ENCODE peak calls at places on chromosomes 12 and 14, in six cellular contexts. One of them, this sample, is unnamed.

GRCh38 chr14:55124774-55125372 is 4.2 kb upstream of the LGALS3 start:
- DNase-seq in HCT116: no peak
- DNase-seq in AG04450: no peak
- DNase-seq in cardiac fibroblast: no peak
- DNase-seq in LNCaP clone FGC: no peak
- DNase-seq in endodermal cell: no peak
- DNase-seq in this sample: no peak

GRCh38 chr12:50220357-50221061 is 53.3 kb upstream of the CERS5 start:
- DNase-seq in AG04450: no peak
- DNase-seq in LNCaP clone FGC: no peak
- DNase-seq in endodermal cell: no peak
- DNase-seq in HCT116: no peak
- DNase-seq in cardiac fibroblast: peak
- DNase-seq in this sample: peak

GRCh38 chr14:79136437-79137430 is 966.6 kb downstream of the NRXN3 start:
- DNase-seq in endodermal cell: no peak
- DNase-seq in AG04450: no peak
- DNase-seq in LNCaP clone FGC: no peak
- DNase-seq in HCT116: no peak
- DNase-seq in cardiac fibroblast: no peak
- DNase-seq in this sample: no peak

GRCh38 chr12:89494411-89495231 is 30.0 kb downstream of the GALNT4 start:
- DNase-seq in HCT116: no peak
- DNase-seq in cardiac fibroblast: no peak
- DNase-seq in AG04450: no peak
- DNase-seq in endodermal cell: no peak
- DNase-seq in LNCaP clone FGC: no peak
- DNase-seq in this sample: peak

GRCh38 chr14:89673499-89674225 is 256.6 kb upstream of the FOXN3 start:
- DNase-seq in cardiac fibroblast: peak
- DNase-seq in AG04450: no peak
- DNase-seq in LNCaP clone FGC: no peak
- DNase-seq in HCT116: no peak
- DNase-seq in endodermal cell: no peak
- DNase-seq in this sample: peak

GRCh38 chr12:122849352-122850047 is 14.2 kb downstream of the HIP1R start:
- DNase-seq in endodermal cell: no peak
- DNase-seq in cardiac fibroblast: no peak
- DNase-seq in HCT116: no peak
- DNase-seq in AG04450: no peak
- DNase-seq in LNCaP clone FGC: no peak
- DNase-seq in this sample: no peak

GRCh38 chr14:96108911-96109310 is 69.7 kb downstream of the C14orf132 start:
- DNase-seq in cardiac fibroblast: no peak
- DNase-seq in AG04450: no peak
- DNase-seq in endodermal cell: no peak
- DNase-seq in LNCaP clone FGC: no peak
- DNase-seq in HCT116: no peak
- DNase-seq in this sample: no peak

GRCh38 chr12:28770329-28770728 is 378.7 kb upstream of the FAR2 start:
- DNase-seq in LNCaP clone FGC: no peak
- DNase-seq in cardiac fibroblast: peak
- DNase-seq in endodermal cell: no peak
- DNase-seq in HCT116: no peak
- DNase-seq in AG04450: no peak
- DNase-seq in this sample: no peak

GRCh38 chr12:57046947-57047890 is 2.7 kb downstream of the MYO1A start:
- DNase-seq in LNCaP clone FGC: no peak
- DNase-seq in cardiac fibroblast: no peak
- DNase-seq in AG04450: no peak
- DNase-seq in HCT116: no peak
- DNase-seq in endodermal cell: peak
- DNase-seq in this sample: no peak

GRCh38 chr12:100554608-100555077 is 18.8 kb upstream of the GAS2L3 start:
- DNase-seq in endodermal cell: peak
- DNase-seq in HCT116: peak
- DNase-seq in LNCaP clone FGC: peak
- DNase-seq in cardiac fibroblast: peak
- DNase-seq in AG04450: peak
- DNase-seq in this sample: peak

GRCh38 chr14:73227812-73228781 is 9.2 kb upstream of the PAPLN start:
- DNase-seq in LNCaP clone FGC: no peak
- DNase-seq in cardiac fibroblast: peak
- DNase-seq in HCT116: no peak
- DNase-seq in AG04450: peak
- DNase-seq in endodermal cell: no peak
- DNase-seq in this sample: peak

GRCh38 chr14:60561845-60562746 is 53.1 kb downstream of the SIX6 start:
- DNase-seq in AG04450: peak
- DNase-seq in HCT116: peak
- DNase-seq in LNCaP clone FGC: peak
- DNase-seq in cardiac fibroblast: peak
- DNase-seq in endodermal cell: peak
- DNase-seq in this sample: peak

GRCh38 chr12:71787574-71787973 is 32.9 kb downstream of the RAB21 start:
- DNase-seq in HCT116: no peak
- DNase-seq in endodermal cell: no peak
- DNase-seq in AG04450: no peak
- DNase-seq in LNCaP clone FGC: no peak
- DNase-seq in cardiac fibroblast: no peak
- DNase-seq in this sample: no peak

GRCh38 chr14:34014936-34015335 is 64.1 kb upstream of the EGLN3 start:
- DNase-seq in AG04450: no peak
- DNase-seq in cardiac fibroblast: no peak
- DNase-seq in LNCaP clone FGC: no peak
- DNase-seq in HCT116: no peak
- DNase-seq in endodermal cell: no peak
- DNase-seq in this sample: no peak

GRCh38 chr12:111759276-111759675 is 7.5 kb upstream of the ALDH2 start:
- DNase-seq in endodermal cell: no peak
- DNase-seq in cardiac fibroblast: no peak
- DNase-seq in LNCaP clone FGC: no peak
- DNase-seq in HCT116: no peak
- DNase-seq in AG04450: no peak
- DNase-seq in this sample: no peak

GRCh38 chr12:109346920-109347319 is 780 bp upstream of the MYO1H start:
- DNase-seq in AG04450: no peak
- DNase-seq in cardiac fibroblast: no peak
- DNase-seq in HCT116: no peak
- DNase-seq in LNCaP clone FGC: no peak
- DNase-seq in endodermal cell: peak
- DNase-seq in this sample: no peak

GRCh38 chr12:124762791-124763593 is 100.7 kb downstream of the SCARB1 start:
- DNase-seq in LNCaP clone FGC: no peak
- DNase-seq in endodermal cell: no peak
- DNase-seq in HCT116: no peak
- DNase-seq in cardiac fibroblast: peak
- DNase-seq in AG04450: no peak
- DNase-seq in this sample: no peak

GRCh38 chr12:56084958-56085543 is 5.1 kb downstream of the ERBB3 start:
- DNase-seq in endodermal cell: peak
- DNase-seq in AG04450: no peak
- DNase-seq in HCT116: no peak
- DNase-seq in cardiac fibroblast: peak
- DNase-seq in LNCaP clone FGC: no peak
- DNase-seq in this sample: peak

GRCh38 chr12:57352166-57352565 is 78.7 kb downstream of the R3HDM2 start:
- DNase-seq in LNCaP clone FGC: no peak
- DNase-seq in AG04450: no peak
- DNase-seq in endodermal cell: no peak
- DNase-seq in HCT116: no peak
- DNase-seq in cardiac fibroblast: no peak
- DNase-seq in this sample: no peak

GRCh38 chr12:116498471-116498870 is 60.7 kb upstream of the MAP1LC3B2 start:
- DNase-seq in LNCaP clone FGC: no peak
- DNase-seq in endodermal cell: no peak
- DNase-seq in HCT116: no peak
- DNase-seq in AG04450: no peak
- DNase-seq in cardiac fibroblast: peak
- DNase-seq in this sample: no peak

GRCh38 chr14:99346470-99347080 is 74.6 kb upstream of the BCL11B start:
- DNase-seq in LNCaP clone FGC: no peak
- DNase-seq in AG04450: no peak
- DNase-seq in HCT116: no peak
- DNase-seq in endodermal cell: no peak
- DNase-seq in cardiac fibroblast: no peak
- DNase-seq in this sample: no peak

GRCh38 chr14:86221000-86221399 is 691.1 kb downstream of the FLRT2 start:
- DNase-seq in cardiac fibroblast: peak
- DNase-seq in LNCaP clone FGC: no peak
- DNase-seq in HCT116: no peak
- DNase-seq in AG04450: no peak
- DNase-seq in endodermal cell: peak
- DNase-seq in this sample: no peak

GRCh38 chr12:19186722-19187661 is 57.5 kb downstream of the PLEKHA5 start:
- DNase-seq in HCT116: peak
- DNase-seq in endodermal cell: no peak
- DNase-seq in cardiac fibroblast: peak
- DNase-seq in AG04450: no peak
- DNase-seq in LNCaP clone FGC: no peak
- DNase-seq in this sample: peak

GRCh38 chr14:72480465-72481243 is 413.2 kb downstream of the DPF3 start:
- DNase-seq in cardiac fibroblast: peak
- DNase-seq in LNCaP clone FGC: no peak
- DNase-seq in AG04450: no peak
- DNase-seq in HCT116: no peak
- DNase-seq in endodermal cell: no peak
- DNase-seq in this sample: no peak

GRCh38 chr14:21238823-21239518 is 30.3 kb downstream of the HNRNPC start:
- DNase-seq in LNCaP clone FGC: no peak
- DNase-seq in cardiac fibroblast: no peak
- DNase-seq in AG04450: no peak
- DNase-seq in endodermal cell: no peak
- DNase-seq in HCT116: no peak
- DNase-seq in this sample: no peak

GRCh38 chr14:21240417-21240816 is 28.8 kb downstream of the HNRNPC start:
- DNase-seq in cardiac fibroblast: no peak
- DNase-seq in HCT116: no peak
- DNase-seq in AG04450: no peak
- DNase-seq in LNCaP clone FGC: no peak
- DNase-seq in endodermal cell: no peak
- DNase-seq in this sample: no peak

GRCh38 chr14:21236948-21237797 is 32.1 kb downstream of the HNRNPC start:
- DNase-seq in AG04450: no peak
- DNase-seq in cardiac fibroblast: no peak
- DNase-seq in endodermal cell: no peak
- DNase-seq in LNCaP clone FGC: no peak
- DNase-seq in HCT116: no peak
- DNase-seq in this sample: no peak

GRCh38 chr14:21244546-21244945 is 24.7 kb downstream of the HNRNPC start:
- DNase-seq in LNCaP clone FGC: no peak
- DNase-seq in HCT116: no peak
- DNase-seq in AG04450: no peak
- DNase-seq in endodermal cell: no peak
- DNase-seq in cardiac fibroblast: no peak
- DNase-seq in this sample: peak

DNA sequence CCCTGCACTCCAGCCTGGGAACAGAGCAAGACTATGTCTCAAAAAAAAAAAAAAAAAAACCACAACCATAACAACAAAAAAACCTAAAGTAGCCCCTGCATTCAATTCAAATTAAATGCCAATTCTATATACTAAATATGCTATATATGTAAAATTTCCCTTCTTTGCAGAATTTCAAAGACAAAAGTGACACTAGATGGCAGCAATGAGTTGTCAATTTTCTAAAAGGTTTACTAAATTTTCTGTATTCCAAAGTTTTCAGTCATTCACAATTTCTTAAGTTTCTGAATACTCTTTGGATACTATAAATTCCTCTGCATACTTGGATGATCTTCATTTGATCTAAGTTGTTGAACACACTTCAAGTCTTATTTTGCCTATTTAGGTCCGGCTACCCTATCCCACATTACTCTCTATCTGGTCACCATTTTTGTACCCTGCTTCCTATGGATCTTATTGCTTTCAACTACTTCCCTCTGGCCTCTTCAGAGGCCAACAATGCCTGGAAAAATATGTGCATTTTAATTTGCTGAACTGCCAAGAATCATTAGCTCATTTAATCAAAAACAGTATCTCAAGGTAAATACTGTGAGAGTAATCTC is 27.9 kb downstream of the HNRNPC start:
- DNase-seq in cardiac fibroblast: peak
- DNase-seq in AG04450: peak
- DNase-seq in endodermal cell: no peak
- DNase-seq in HCT116: no peak
- DNase-seq in LNCaP clone FGC: no peak
- DNase-seq in this sample: peak
- TF ChIP-seq CTCF in cardiac fibroblast: peak
- TF ChIP-seq CTCF in AG04450: peak
- TF ChIP-seq CTCF in endodermal cell: peak
- TF ChIP-seq CTCF in HCT116: peak
- TF ChIP-seq CTCF in LNCaP clone FGC: peak
- TF ChIP-seq CTCF in this sample: peak

GRCh38 chr12:96000858-96001257 is 4.7 kb upstream of the HAL start:
- DNase-seq in cardiac fibroblast: no peak
- DNase-seq in AG04450: no peak
- DNase-seq in LNCaP clone FGC: no peak
- DNase-seq in HCT116: no peak
- DNase-seq in endodermal cell: no peak
- DNase-seq in this sample: no peak

GRCh38 chr12:96006727-96007126 is 10.6 kb upstream of the HAL start:
- DNase-seq in cardiac fibroblast: no peak
- DNase-seq in AG04450: no peak
- DNase-seq in HCT116: no peak
- DNase-seq in endodermal cell: no peak
- DNase-seq in LNCaP clone FGC: no peak
- DNase-seq in this sample: no peak
- TF ChIP-seq CTCF in cardiac fibroblast: no peak
- TF ChIP-seq CTCF in AG04450: no peak
- TF ChIP-seq CTCF in HCT116: no peak
- TF ChIP-seq CTCF in endodermal cell: no peak
- TF ChIP-seq CTCF in LNCaP clone FGC: no peak
- TF ChIP-seq CTCF in this sample: no peak

DNA sequence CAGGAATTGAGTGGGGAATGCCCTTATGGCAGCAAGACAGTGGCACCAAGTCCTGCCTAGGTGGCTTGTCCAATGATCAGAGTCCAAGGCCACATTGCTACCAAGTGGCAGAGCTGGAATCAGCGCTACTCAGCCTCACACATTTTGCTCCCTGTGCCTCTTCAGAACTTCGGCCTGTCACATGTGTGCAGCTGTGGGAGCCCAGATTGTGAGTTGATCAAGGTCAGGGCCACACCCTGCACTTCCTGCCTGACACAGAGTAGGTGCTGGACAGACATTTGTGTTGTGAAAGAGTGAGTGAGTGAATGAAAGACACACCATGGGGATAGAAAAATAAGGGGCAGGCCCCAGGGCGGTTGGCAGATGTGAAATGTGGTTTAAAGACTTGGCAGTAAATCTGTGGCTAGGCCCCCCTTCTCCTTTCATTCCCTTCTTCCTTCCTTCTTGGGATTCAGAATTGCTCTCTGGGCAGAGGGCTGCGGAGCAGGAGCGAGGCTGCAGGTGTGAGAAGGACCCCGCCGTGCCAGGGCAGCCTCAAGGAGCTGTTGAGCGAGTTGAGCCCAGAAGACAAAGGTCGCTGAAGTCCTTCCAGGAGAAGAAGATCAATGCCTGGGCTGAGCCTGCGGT is 83.5 kb downstream of the SLC25A47 start:
- DNase-seq in endodermal cell: no peak
- DNase-seq in HCT116: no peak
- DNase-seq in AG04450: no peak
- DNase-seq in LNCaP clone FGC: no peak
- DNase-seq in cardiac fibroblast: peak
- DNase-seq in this sample: peak
- TF ChIP-seq CTCF in endodermal cell: no peak
- TF ChIP-seq CTCF in HCT116: no peak
- TF ChIP-seq CTCF in AG04450: no peak
- TF ChIP-seq CTCF in LNCaP clone FGC: no peak
- TF ChIP-seq CTCF in cardiac fibroblast: no peak
- TF ChIP-seq CTCF in this sample: no peak

GRCh38 chr12:68237068-68237467 is 11.5 kb upstream of the IL26 start:
- DNase-seq in LNCaP clone FGC: no peak
- DNase-seq in AG04450: no peak
- DNase-seq in endodermal cell: no peak
- DNase-seq in cardiac fibroblast: peak
- DNase-seq in HCT116: no peak
- DNase-seq in this sample: no peak
- TF ChIP-seq CTCF in LNCaP clone FGC: no peak
- TF ChIP-seq CTCF in AG04450: peak
- TF ChIP-seq CTCF in endodermal cell: peak
- TF ChIP-seq CTCF in cardiac fibroblast: no peak
- TF ChIP-seq CTCF in HCT116: no peak
- TF ChIP-seq CTCF in this sample: no peak